ENCODE peak calls at places on chromosome 15, in eight cellular contexts. I is left ventricle myocardium inferior, V is AG10803, E is Calu3, K is omental fat pad, X is AG04450, N is PC-9, M is kidney. P is an unnamed sample.

GRCh38 chr15:45023659-45024320 is 795 bp downstream of the SORD start:
- DNase-seq in I (no peak), V (peak; percentile 5), E (no peak), K (no peak), X (no peak), N (no peak), M (no peak), P (no peak)

GRCh38 chr15:29854413-29854812 is 32.1 kb upstream of the TJP1 start:
- DNase-seq in I (no peak), V (no peak), E (no peak), K (no peak), X (no peak), N (peak; percentile 32), M (no peak), P (no peak)

GRCh38 chr15:52107238-52107637 is 5.3 kb downstream of the BCL2L10 start:
- DNase-seq in I (no peak), V (no peak), E (no peak), K (no peak), X (no peak), N (no peak), M (no peak), P (no peak)

GRCh38 chr15:97909291-97909891 is 51.1 kb upstream of the ARRDC4 start:
- DNase-seq in I (peak; percentile 58), V (peak; percentile 60), E (peak; percentile 79), K (no peak), X (peak; percentile 20), N (peak; percentile 51), M (no peak), P (peak; percentile 56)

GRCh38 chr15:94225616-94226015 is 5.7 kb upstream of the MCTP2 start:
- DNase-seq in I (no peak), V (peak; percentile 61), E (no peak), K (no peak), X (no peak), N (no peak), M (no peak), P (no peak)

GRCh38 chr15:101558217-101558941 is 68.9 kb upstream of the PCSK6 start:
- DNase-seq in I (no peak), V (no peak), E (no peak), K (no peak), X (no peak), N (peak; percentile 69), M (no peak), P (no peak)

GRCh38 chr15:57626713-57627440 is 35.2 kb downstream of the MYZAP start:
- DNase-seq in I (no peak), V (no peak), E (no peak), K (no peak), X (no peak), N (no peak), M (no peak), P (no peak)

GRCh38 chr15:60795889-60796288 is 316.9 kb upstream of the ICE2 start:
- DNase-seq in I (no peak), V (no peak), E (no peak), K (no peak), X (no peak), N (no peak), M (no peak), P (no peak)

GRCh38 chr15:25572201-25572600 is 133.4 kb upstream of the UBE3A start:
- DNase-seq in I (no peak), V (no peak), E (no peak), K (no peak), X (no peak), N (no peak), M (no peak), P (no peak)

GRCh38 chr15:81071130-81071529 is 62.9 kb upstream of the CFAP161 start:
- DNase-seq in I (no peak), V (peak; percentile 76), E (no peak), K (no peak), X (no peak), N (no peak), M (no peak), P (no peak)

GRCh38 chr15:88769161-88769971 is 33.9 kb upstream of the ACAN start:
- DNase-seq in I (no peak), V (peak; percentile 6), E (no peak), K (no peak), X (no peak), N (no peak), M (no peak), P (no peak)

GRCh38 chr15:69095280-69095679 is 65.2 kb upstream of the GLCE start:
- DNase-seq in I (peak; percentile 20), V (no peak), E (no peak), K (no peak), X (no peak), N (no peak), M (no peak), P (no peak)

DNA sequence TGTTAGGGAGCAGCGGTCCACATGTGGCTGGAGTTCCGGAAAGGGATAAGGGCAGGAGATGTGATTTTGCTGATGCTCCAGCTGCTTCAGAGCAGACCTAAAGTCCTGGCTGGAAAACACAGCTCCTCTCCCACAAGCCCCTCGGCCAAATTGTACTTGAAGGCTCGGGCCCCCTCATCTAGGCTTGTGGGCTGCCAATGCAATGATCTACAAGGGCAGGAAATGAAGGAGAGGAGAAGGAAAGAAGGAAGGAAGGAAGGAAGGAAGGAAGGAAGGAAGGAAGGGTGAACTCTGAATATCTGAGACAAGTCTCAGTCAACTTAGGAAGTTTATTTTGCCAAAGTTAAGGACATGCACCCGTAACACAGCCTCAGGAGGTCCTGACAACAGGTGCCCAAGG is 211.3 kb upstream of the TLE3 start:
- DNase-seq in I (no peak), V (no peak), E (no peak), K (no peak), X (no peak), N (no peak), M (no peak), P (no peak)
- TF ChIP-seq CTCF in I (no peak), V (no peak), E (no peak), K (no peak), X (no peak), N (no peak), M (no peak), P (no peak)

GRCh38 chr15:83206971-83207621 is 527 bp downstream of the HDGFL3 start:
- DNase-seq in I (peak; percentile 40), V (peak; percentile 29), E (peak; percentile 55), K (no peak), X (no peak), N (no peak), M (peak; percentile 83), P (peak; percentile 45)

GRCh38 chr15:83210619-83211018 is 3.0 kb upstream of the HDGFL3 start:
- DNase-seq in I (no peak), V (peak; percentile 69), E (peak; percentile 68), K (no peak), X (no peak), N (peak; percentile 55), M (no peak), P (no peak)

GRCh38 chr15:83207622-83208356 is at the start of gene HDGFL3:
- DNase-seq in I (peak; percentile 69), V (peak; percentile 57), E (peak; percentile 62), K (peak; percentile 25), X (no peak), N (peak; percentile 9), M (peak; percentile 89), P (peak; percentile 49)

GRCh38 chr15:83208357-83208661 is 686 bp upstream of the HDGFL3 start:
- DNase-seq in I (no peak), V (no peak), E (no peak), K (no peak), X (no peak), N (no peak), M (no peak), P (no peak)

DNA sequence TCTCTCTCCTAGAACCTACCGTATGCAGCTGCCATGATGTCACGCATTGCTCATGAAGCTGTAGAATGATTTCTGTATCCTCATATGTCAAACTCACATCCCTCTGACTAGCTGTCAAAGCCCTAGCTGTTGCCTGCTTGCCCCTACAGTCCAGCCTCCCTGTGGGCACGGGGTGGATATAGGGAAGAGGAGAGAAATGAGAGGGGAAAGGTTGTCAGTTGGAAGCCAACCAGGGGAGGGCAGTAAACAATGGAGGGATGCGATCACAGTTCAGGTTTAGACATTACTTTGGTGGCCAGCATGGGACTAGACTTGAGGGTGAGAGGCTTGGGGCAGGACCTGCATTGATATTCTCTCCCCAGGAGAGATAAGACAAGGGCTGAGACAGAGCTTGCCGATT is 1.7 kb upstream of the HDGFL3 start:
- DNase-seq in I (no peak), V (no peak), E (no peak), K (no peak), X (no peak), N (no peak), M (no peak), P (no peak)
- TF ChIP-seq CTCF in I (no peak), V (no peak), E (no peak), K (no peak), X (no peak), N (no peak), M (no peak), P (no peak)

DNA sequence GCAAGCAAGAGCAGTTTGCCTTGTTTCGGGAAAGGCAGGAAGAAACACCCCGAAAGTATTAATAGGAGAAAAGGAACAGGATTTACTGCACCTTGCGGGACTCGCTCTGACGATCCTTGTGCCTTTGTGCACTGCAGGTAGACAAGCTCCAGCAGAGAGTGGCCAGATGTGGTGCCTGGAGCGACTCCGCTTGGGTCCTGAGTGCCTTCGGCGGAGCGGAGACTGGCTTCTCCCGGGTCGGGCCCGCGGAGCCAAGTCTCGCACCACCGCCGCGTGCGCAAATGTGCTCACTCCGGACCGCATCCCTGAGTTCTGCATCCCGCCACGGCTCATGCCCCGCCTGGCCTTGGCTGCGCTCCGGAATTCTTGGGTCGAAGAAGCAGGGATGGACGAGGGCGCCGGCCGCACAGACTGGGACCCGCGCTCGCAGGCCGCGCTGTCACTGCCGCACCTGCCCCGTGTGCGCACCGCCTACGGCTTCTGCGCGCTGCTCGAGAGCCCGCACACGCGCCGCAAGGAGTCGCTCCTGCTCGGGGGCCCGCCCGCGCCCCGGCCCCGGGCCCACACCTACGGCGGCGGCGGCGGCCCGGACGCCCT is 769 bp downstream of the C2CD4A start:
- DNase-seq in I (peak; percentile 31), V (peak; percentile 8), E (peak; percentile 49), K (no peak), X (no peak), N (no peak), M (peak; percentile 77), P (peak; percentile 21)
- TF ChIP-seq CTCF in I (no peak), V (no peak), E (no peak), K (no peak), X (no peak), N (no peak), M (no peak), P (no peak)

GRCh38 chr15:87032291-87032690 is 952.6 kb downstream of the AGBL1 start:
- DNase-seq in I (no peak), V (no peak), E (no peak), K (no peak), X (no peak), N (no peak), M (no peak), P (no peak)

GRCh38 chr15:87034886-87035285 is 955.2 kb downstream of the AGBL1 start:
- DNase-seq in I (no peak), V (no peak), E (no peak), K (no peak), X (no peak), N (no peak), M (no peak), P (no peak)

GRCh38 chr15:87038404-87038803 is 958.7 kb downstream of the AGBL1 start:
- DNase-seq in I (no peak), V (peak; percentile 10), E (no peak), K (no peak), X (no peak), N (no peak), M (no peak), P (no peak)

GRCh38 chr15:87031545-87032230 is 952.0 kb downstream of the AGBL1 start:
- DNase-seq in I (no peak), V (peak; percentile 55), E (no peak), K (no peak), X (no peak), N (no peak), M (no peak), P (no peak)

GRCh38 chr15:87033056-87033455 is 953.4 kb downstream of the AGBL1 start:
- DNase-seq in I (no peak), V (no peak), E (no peak), K (no peak), X (no peak), N (no peak), M (no peak), P (no peak)
- TF ChIP-seq CTCF in I (peak; percentile 16), V (peak; percentile 33), E (no peak), K (no peak), X (peak; percentile 48), N (peak; percentile 27), M (no peak), P (peak; percentile 44)